ENCODE peak calls at places on chromosomes 2 and 18, in ten cellular contexts. One of them, this sample, is unnamed.

GRCh38 chr2:134669731-134670669 is 48.8 kb downstream of the TMEM163 start:
- DNase-seq in T follicular helper cell: peak; percentile 74
- DNase-seq in kidney tubule cell: peak; percentile 37
- DNase-seq in stimulated activated CD4-positive, alpha-beta T cell treated with anti-CD3 and anti-CD28 coated beads, TNF-alpha, amount 100 ng/mL, for 1 hour: no peak
- DNase-seq in H4: no peak
- DNase-seq in left ventricle myocardium superior: no peak
- DNase-seq in MM.1S: no peak
- DNase-seq in foreskin fibroblast: no peak
- DNase-seq in NCI-H774: no peak
- DNase-seq in effector CD4-positive, alpha-beta T cell: peak; percentile 62
- DNase-seq in this sample: no peak

GRCh38 chr18:9631814-9632496 is 17.6 kb upstream of the PPP4R1 start:
- DNase-seq in kidney tubule cell: peak; percentile 92
- DNase-seq in NCI-H774: no peak
- DNase-seq in T follicular helper cell: no peak
- DNase-seq in foreskin fibroblast: peak; percentile 81
- DNase-seq in left ventricle myocardium superior: no peak
- DNase-seq in stimulated activated CD4-positive, alpha-beta T cell treated with anti-CD3 and anti-CD28 coated beads, TNF-alpha, amount 100 ng/mL, for 1 hour: no peak
- DNase-seq in effector CD4-positive, alpha-beta T cell: no peak
- DNase-seq in H4: peak; percentile 57
- DNase-seq in MM.1S: no peak
- DNase-seq in this sample: peak; percentile 80

GRCh38 chr2:236252521-236252920 is 11.7 kb downstream of the ASB18 start:
- DNase-seq in H4: no peak
- DNase-seq in kidney tubule cell: peak; percentile 20
- DNase-seq in effector CD4-positive, alpha-beta T cell: no peak
- DNase-seq in MM.1S: no peak
- DNase-seq in NCI-H774: no peak
- DNase-seq in T follicular helper cell: no peak
- DNase-seq in foreskin fibroblast: no peak
- DNase-seq in left ventricle myocardium superior: no peak
- DNase-seq in stimulated activated CD4-positive, alpha-beta T cell treated with anti-CD3 and anti-CD28 coated beads, TNF-alpha, amount 100 ng/mL, for 1 hour: no peak
- DNase-seq in this sample: no peak

GRCh38 chr18:38174594-38174993 is 609.0 kb upstream of the CELF4 start:
- DNase-seq in MM.1S: no peak
- DNase-seq in H4: no peak
- DNase-seq in stimulated activated CD4-positive, alpha-beta T cell treated with anti-CD3 and anti-CD28 coated beads, TNF-alpha, amount 100 ng/mL, for 1 hour: no peak
- DNase-seq in T follicular helper cell: no peak
- DNase-seq in NCI-H774: no peak
- DNase-seq in left ventricle myocardium superior: no peak
- DNase-seq in kidney tubule cell: no peak
- DNase-seq in effector CD4-positive, alpha-beta T cell: no peak
- DNase-seq in foreskin fibroblast: no peak
- DNase-seq in this sample: no peak

GRCh38 chr2:61340242-61340641 is 130.6 kb downstream of the USP34 start:
- DNase-seq in H4: no peak
- DNase-seq in effector CD4-positive, alpha-beta T cell: no peak
- DNase-seq in T follicular helper cell: no peak
- DNase-seq in MM.1S: no peak
- DNase-seq in left ventricle myocardium superior: no peak
- DNase-seq in kidney tubule cell: no peak
- DNase-seq in stimulated activated CD4-positive, alpha-beta T cell treated with anti-CD3 and anti-CD28 coated beads, TNF-alpha, amount 100 ng/mL, for 1 hour: no peak
- DNase-seq in NCI-H774: no peak
- DNase-seq in foreskin fibroblast: peak; percentile 21
- DNase-seq in this sample: peak; percentile 74

GRCh38 chr2:56473524-56473923 is 289.7 kb downstream of the CCDC85A start:
- DNase-seq in MM.1S: no peak
- DNase-seq in stimulated activated CD4-positive, alpha-beta T cell treated with anti-CD3 and anti-CD28 coated beads, TNF-alpha, amount 100 ng/mL, for 1 hour: no peak
- DNase-seq in H4: no peak
- DNase-seq in T follicular helper cell: no peak
- DNase-seq in NCI-H774: no peak
- DNase-seq in kidney tubule cell: no peak
- DNase-seq in foreskin fibroblast: no peak
- DNase-seq in effector CD4-positive, alpha-beta T cell: no peak
- DNase-seq in left ventricle myocardium superior: no peak
- DNase-seq in this sample: no peak

GRCh38 chr2:187383043-187383800 is 64.8 kb downstream of the CALCRL start:
- DNase-seq in kidney tubule cell: no peak
- DNase-seq in left ventricle myocardium superior: no peak
- DNase-seq in T follicular helper cell: no peak
- DNase-seq in foreskin fibroblast: no peak
- DNase-seq in MM.1S: no peak
- DNase-seq in effector CD4-positive, alpha-beta T cell: no peak
- DNase-seq in H4: no peak
- DNase-seq in NCI-H774: no peak
- DNase-seq in stimulated activated CD4-positive, alpha-beta T cell treated with anti-CD3 and anti-CD28 coated beads, TNF-alpha, amount 100 ng/mL, for 1 hour: no peak
- DNase-seq in this sample: no peak

GRCh38 chr2:223055140-223055539 is 3.1 kb downstream of the KCNE4 start:
- DNase-seq in left ventricle myocardium superior: no peak
- DNase-seq in NCI-H774: peak; percentile 6
- DNase-seq in effector CD4-positive, alpha-beta T cell: no peak
- DNase-seq in foreskin fibroblast: no peak
- DNase-seq in MM.1S: no peak
- DNase-seq in kidney tubule cell: no peak
- DNase-seq in H4: peak; percentile 77
- DNase-seq in T follicular helper cell: no peak
- DNase-seq in stimulated activated CD4-positive, alpha-beta T cell treated with anti-CD3 and anti-CD28 coated beads, TNF-alpha, amount 100 ng/mL, for 1 hour: no peak
- DNase-seq in this sample: no peak

GRCh38 chr2:233051241-233052149 is 8.6 kb upstream of the INPP5D start:
- DNase-seq in foreskin fibroblast: no peak
- DNase-seq in H4: no peak
- DNase-seq in stimulated activated CD4-positive, alpha-beta T cell treated with anti-CD3 and anti-CD28 coated beads, TNF-alpha, amount 100 ng/mL, for 1 hour: no peak
- DNase-seq in left ventricle myocardium superior: peak; percentile 81
- DNase-seq in effector CD4-positive, alpha-beta T cell: no peak
- DNase-seq in MM.1S: no peak
- DNase-seq in NCI-H774: no peak
- DNase-seq in kidney tubule cell: no peak
- DNase-seq in T follicular helper cell: no peak
- DNase-seq in this sample: peak; percentile 89

GRCh38 chr2:72115361-72116080 is 32.1 kb downstream of the CYP26B1 start:
- DNase-seq in kidney tubule cell: peak; percentile 83
- DNase-seq in left ventricle myocardium superior: no peak
- DNase-seq in foreskin fibroblast: peak; percentile 82
- DNase-seq in MM.1S: no peak
- DNase-seq in NCI-H774: no peak
- DNase-seq in effector CD4-positive, alpha-beta T cell: no peak
- DNase-seq in T follicular helper cell: no peak
- DNase-seq in H4: peak; percentile 93
- DNase-seq in stimulated activated CD4-positive, alpha-beta T cell treated with anti-CD3 and anti-CD28 coated beads, TNF-alpha, amount 100 ng/mL, for 1 hour: no peak
- DNase-seq in this sample: peak; percentile 99

GRCh38 chr2:231715988-231716616 is 7.8 kb downstream of the PTMA start:
- DNase-seq in MM.1S: no peak
- DNase-seq in kidney tubule cell: peak; percentile 38
- DNase-seq in left ventricle myocardium superior: peak; percentile 32
- DNase-seq in foreskin fibroblast: no peak
- DNase-seq in effector CD4-positive, alpha-beta T cell: no peak
- DNase-seq in H4: no peak
- DNase-seq in NCI-H774: no peak
- DNase-seq in stimulated activated CD4-positive, alpha-beta T cell treated with anti-CD3 and anti-CD28 coated beads, TNF-alpha, amount 100 ng/mL, for 1 hour: no peak
- DNase-seq in T follicular helper cell: no peak
- DNase-seq in this sample: no peak

GRCh38 chr2:175854665-175855064 is 147.4 kb downstream of the LNPK start:
- DNase-seq in kidney tubule cell: no peak
- DNase-seq in MM.1S: no peak
- DNase-seq in H4: no peak
- DNase-seq in stimulated activated CD4-positive, alpha-beta T cell treated with anti-CD3 and anti-CD28 coated beads, TNF-alpha, amount 100 ng/mL, for 1 hour: no peak
- DNase-seq in effector CD4-positive, alpha-beta T cell: no peak
- DNase-seq in foreskin fibroblast: peak; percentile 56
- DNase-seq in T follicular helper cell: no peak
- DNase-seq in NCI-H774: peak; percentile 70
- DNase-seq in left ventricle myocardium superior: no peak
- DNase-seq in this sample: no peak